ENCODE peak calls at places on chromosome 4, in nine cellular contexts. One of them, this sample, is unnamed.

GRCh38 chr4:6154875-6155274 is 45.5 kb downstream of the JAKMIP1 start:
- DNase-seq in endodermal cell: peak
- DNase-seq in pancreas: no peak
- DNase-seq in colonic mucosa: no peak
- DNase-seq in Peyer's patch: no peak
- DNase-seq in fibroblast of lung: no peak
- DNase-seq in CD4-positive, alpha-beta T cell: no peak
- DNase-seq in heart right ventricle: no peak
- DNase-seq in cardiac fibroblast: no peak
- DNase-seq in this sample: no peak

GRCh38 chr4:68209003-68209402 is 36.5 kb downstream of the TMPRSS11B start:
- DNase-seq in colonic mucosa: no peak
- DNase-seq in endodermal cell: no peak
- DNase-seq in CD4-positive, alpha-beta T cell: no peak
- DNase-seq in fibroblast of lung: no peak
- DNase-seq in heart right ventricle: no peak
- DNase-seq in cardiac fibroblast: peak
- DNase-seq in Peyer's patch: no peak
- DNase-seq in pancreas: no peak
- DNase-seq in this sample: no peak

GRCh38 chr4:6372649-6373525 is 99.5 kb downstream of the PPP2R2C start:
- DNase-seq in pancreas: no peak
- DNase-seq in Peyer's patch: no peak
- DNase-seq in endodermal cell: peak
- DNase-seq in colonic mucosa: no peak
- DNase-seq in cardiac fibroblast: peak
- DNase-seq in fibroblast of lung: peak
- DNase-seq in CD4-positive, alpha-beta T cell: no peak
- DNase-seq in heart right ventricle: no peak
- DNase-seq in this sample: no peak

GRCh38 chr4:122117743-122118142 is 34.4 kb upstream of the BLTP1 start:
- DNase-seq in fibroblast of lung: peak
- DNase-seq in CD4-positive, alpha-beta T cell: no peak
- DNase-seq in endodermal cell: no peak
- DNase-seq in colonic mucosa: no peak
- DNase-seq in cardiac fibroblast: peak
- DNase-seq in Peyer's patch: no peak
- DNase-seq in pancreas: no peak
- DNase-seq in heart right ventricle: no peak
- DNase-seq in this sample: no peak

GRCh38 chr4:64402684-64403083 is 6.6 kb downstream of the TECRL start:
- DNase-seq in endodermal cell: no peak
- DNase-seq in pancreas: no peak
- DNase-seq in fibroblast of lung: no peak
- DNase-seq in colonic mucosa: no peak
- DNase-seq in Peyer's patch: no peak
- DNase-seq in CD4-positive, alpha-beta T cell: no peak
- DNase-seq in cardiac fibroblast: no peak
- DNase-seq in heart right ventricle: no peak
- DNase-seq in this sample: no peak

GRCh38 chr4:77196866-77197265 is 39.9 kb downstream of the CCNG2 start:
- DNase-seq in cardiac fibroblast: no peak
- DNase-seq in CD4-positive, alpha-beta T cell: no peak
- DNase-seq in pancreas: no peak
- DNase-seq in colonic mucosa: no peak
- DNase-seq in fibroblast of lung: no peak
- DNase-seq in heart right ventricle: no peak
- DNase-seq in Peyer's patch: no peak
- DNase-seq in endodermal cell: no peak
- DNase-seq in this sample: peak

GRCh38 chr4:4990857-4991540 is 28.3 kb downstream of the CYTL1 start:
- DNase-seq in Peyer's patch: no peak
- DNase-seq in endodermal cell: no peak
- DNase-seq in pancreas: peak
- DNase-seq in fibroblast of lung: peak
- DNase-seq in colonic mucosa: peak
- DNase-seq in cardiac fibroblast: peak
- DNase-seq in heart right ventricle: peak
- DNase-seq in CD4-positive, alpha-beta T cell: no peak
- DNase-seq in this sample: no peak

GRCh38 chr4:157358851-157359250 is 138.3 kb downstream of the GRIA2 start:
- DNase-seq in pancreas: no peak
- DNase-seq in Peyer's patch: no peak
- DNase-seq in heart right ventricle: no peak
- DNase-seq in endodermal cell: no peak
- DNase-seq in colonic mucosa: no peak
- DNase-seq in cardiac fibroblast: no peak
- DNase-seq in fibroblast of lung: no peak
- DNase-seq in CD4-positive, alpha-beta T cell: no peak
- DNase-seq in this sample: no peak

GRCh38 chr4:81675785-81676427 is 204.2 kb upstream of the RASGEF1B start:
- DNase-seq in CD4-positive, alpha-beta T cell: no peak
- DNase-seq in Peyer's patch: no peak
- DNase-seq in endodermal cell: no peak
- DNase-seq in fibroblast of lung: no peak
- DNase-seq in pancreas: no peak
- DNase-seq in cardiac fibroblast: no peak
- DNase-seq in colonic mucosa: no peak
- DNase-seq in heart right ventricle: no peak
- DNase-seq in this sample: no peak

GRCh38 chr4:2402053-2402452 is 16.4 kb downstream of the ZFYVE28 start:
- DNase-seq in fibroblast of lung: peak
- DNase-seq in Peyer's patch: peak
- DNase-seq in heart right ventricle: peak
- DNase-seq in cardiac fibroblast: peak
- DNase-seq in endodermal cell: peak
- DNase-seq in pancreas: peak
- DNase-seq in colonic mucosa: peak
- DNase-seq in CD4-positive, alpha-beta T cell: peak
- DNase-seq in this sample: no peak

GRCh38 chr4:170849969-170850368 is 760.2 kb upstream of the AADAT start:
- DNase-seq in fibroblast of lung: no peak
- DNase-seq in Peyer's patch: no peak
- DNase-seq in cardiac fibroblast: no peak
- DNase-seq in colonic mucosa: no peak
- DNase-seq in endodermal cell: no peak
- DNase-seq in pancreas: no peak
- DNase-seq in CD4-positive, alpha-beta T cell: no peak
- DNase-seq in heart right ventricle: no peak
- DNase-seq in this sample: no peak

GRCh38 chr4:173821031-173821430 is 291.0 kb upstream of the HAND2 start:
- DNase-seq in pancreas: no peak
- DNase-seq in cardiac fibroblast: no peak
- DNase-seq in heart right ventricle: no peak
- DNase-seq in CD4-positive, alpha-beta T cell: no peak
- DNase-seq in Peyer's patch: no peak
- DNase-seq in endodermal cell: no peak
- DNase-seq in fibroblast of lung: peak
- DNase-seq in colonic mucosa: no peak
- DNase-seq in this sample: no peak

GRCh38 chr4:150381026-150381425 is 200.9 kb upstream of the MAB21L2 start:
- DNase-seq in fibroblast of lung: peak
- DNase-seq in Peyer's patch: no peak
- DNase-seq in CD4-positive, alpha-beta T cell: no peak
- DNase-seq in endodermal cell: no peak
- DNase-seq in heart right ventricle: no peak
- DNase-seq in colonic mucosa: no peak
- DNase-seq in cardiac fibroblast: no peak
- DNase-seq in pancreas: no peak
- DNase-seq in this sample: no peak

GRCh38 chr4:96483308-96484030 is 643.6 kb downstream of the PDHA2 start:
- DNase-seq in cardiac fibroblast: peak
- DNase-seq in endodermal cell: peak
- DNase-seq in pancreas: no peak
- DNase-seq in heart right ventricle: no peak
- DNase-seq in fibroblast of lung: no peak
- DNase-seq in CD4-positive, alpha-beta T cell: no peak
- DNase-seq in Peyer's patch: no peak
- DNase-seq in colonic mucosa: no peak
- DNase-seq in this sample: no peak

GRCh38 chr4:119227690-119228089 is 15.2 kb downstream of the USP53 start:
- DNase-seq in pancreas: no peak
- DNase-seq in cardiac fibroblast: no peak
- DNase-seq in fibroblast of lung: peak
- DNase-seq in Peyer's patch: no peak
- DNase-seq in colonic mucosa: no peak
- DNase-seq in CD4-positive, alpha-beta T cell: no peak
- DNase-seq in endodermal cell: no peak
- DNase-seq in heart right ventricle: no peak
- DNase-seq in this sample: no peak

GRCh38 chr4:10157478-10158354 is 41.1 kb upstream of the WDR1 start:
- DNase-seq in heart right ventricle: peak
- DNase-seq in CD4-positive, alpha-beta T cell: no peak
- DNase-seq in pancreas: peak
- DNase-seq in cardiac fibroblast: peak
- DNase-seq in endodermal cell: peak
- DNase-seq in Peyer's patch: no peak
- DNase-seq in colonic mucosa: peak
- DNase-seq in fibroblast of lung: peak
- DNase-seq in this sample: no peak

GRCh38 chr4:94669672-94670664 is 87.8 kb upstream of the BMPR1B start:
- DNase-seq in heart right ventricle: no peak
- DNase-seq in fibroblast of lung: no peak
- DNase-seq in endodermal cell: no peak
- DNase-seq in pancreas: no peak
- DNase-seq in Peyer's patch: no peak
- DNase-seq in colonic mucosa: no peak
- DNase-seq in cardiac fibroblast: peak
- DNase-seq in CD4-positive, alpha-beta T cell: no peak
- DNase-seq in this sample: no peak
- TF ChIP-seq CTCF in heart right ventricle: no peak
- TF ChIP-seq CTCF in fibroblast of lung: no peak
- TF ChIP-seq CTCF in endodermal cell: no peak
- TF ChIP-seq CTCF in pancreas: no peak
- TF ChIP-seq CTCF in Peyer's patch: no peak
- TF ChIP-seq CTCF in colonic mucosa: no peak
- TF ChIP-seq CTCF in cardiac fibroblast: no peak
- TF ChIP-seq CTCF in CD4-positive, alpha-beta T cell: no peak
- TF ChIP-seq CTCF in this sample: no peak

GRCh38 chr4:22512306-22512705 is 3.6 kb downstream of the ADGRA3 start:
- DNase-seq in pancreas: no peak
- DNase-seq in colonic mucosa: no peak
- DNase-seq in endodermal cell: no peak
- DNase-seq in fibroblast of lung: no peak
- DNase-seq in Peyer's patch: no peak
- DNase-seq in CD4-positive, alpha-beta T cell: no peak
- DNase-seq in heart right ventricle: no peak
- DNase-seq in cardiac fibroblast: no peak
- DNase-seq in this sample: no peak

GRCh38 chr4:22514001-22514400 is 1.9 kb downstream of the ADGRA3 start:
- DNase-seq in endodermal cell: no peak
- DNase-seq in pancreas: no peak
- DNase-seq in cardiac fibroblast: peak
- DNase-seq in heart right ventricle: no peak
- DNase-seq in colonic mucosa: no peak
- DNase-seq in CD4-positive, alpha-beta T cell: no peak
- DNase-seq in fibroblast of lung: peak
- DNase-seq in Peyer's patch: no peak
- DNase-seq in this sample: no peak

GRCh38 chr4:22514431-22514830 is 1.4 kb downstream of the ADGRA3 start:
- DNase-seq in cardiac fibroblast: peak
- DNase-seq in heart right ventricle: no peak
- DNase-seq in Peyer's patch: no peak
- DNase-seq in fibroblast of lung: no peak
- DNase-seq in pancreas: no peak
- DNase-seq in CD4-positive, alpha-beta T cell: no peak
- DNase-seq in endodermal cell: no peak
- DNase-seq in colonic mucosa: no peak
- DNase-seq in this sample: no peak

GRCh38 chr4:22515888-22516541 is at the start of gene ADGRA3:
- DNase-seq in endodermal cell: peak
- DNase-seq in heart right ventricle: peak
- DNase-seq in Peyer's patch: peak
- DNase-seq in fibroblast of lung: peak
- DNase-seq in CD4-positive, alpha-beta T cell: no peak
- DNase-seq in cardiac fibroblast: peak
- DNase-seq in pancreas: peak
- DNase-seq in colonic mucosa: peak
- DNase-seq in this sample: no peak

DNA sequence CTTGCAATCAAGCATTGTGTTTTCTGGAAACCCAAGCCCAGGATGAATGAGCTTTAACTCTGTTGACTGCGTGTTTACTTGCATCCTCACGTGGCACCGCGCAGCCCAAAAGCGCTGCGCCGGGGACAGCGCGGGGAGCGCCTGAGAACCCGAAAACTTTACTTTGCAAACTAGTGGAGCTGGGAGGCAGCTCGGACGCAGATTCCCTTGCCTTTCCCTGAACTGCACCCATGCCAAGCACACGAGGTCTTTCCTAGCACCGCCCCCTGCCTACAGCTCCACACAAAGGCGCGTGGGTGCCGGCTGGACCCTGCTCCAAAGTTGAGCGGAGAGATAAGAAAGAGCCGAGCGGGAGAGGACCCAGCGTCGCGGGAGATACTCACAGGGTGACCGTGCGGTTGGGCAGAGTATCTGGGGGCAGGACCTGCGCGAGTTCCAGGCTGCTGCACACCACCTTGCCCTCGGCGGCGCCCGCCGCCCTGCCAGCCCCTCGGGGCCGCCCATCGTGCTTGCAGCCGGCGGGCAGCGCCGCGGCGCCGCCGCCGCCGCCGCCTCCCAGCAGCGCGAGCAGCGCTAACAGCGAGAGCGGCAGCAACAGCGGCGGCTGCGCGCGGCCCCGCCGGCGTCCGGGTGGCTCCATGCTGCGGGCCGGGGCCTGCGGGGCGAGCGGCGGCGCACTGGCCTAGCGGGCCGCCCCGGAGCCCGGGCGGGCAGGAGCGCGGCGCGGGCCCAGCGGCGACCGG is 550 bp downstream of the ADGRA3 start:
- DNase-seq in cardiac fibroblast: peak
- DNase-seq in pancreas: peak
- DNase-seq in fibroblast of lung: peak
- DNase-seq in Peyer's patch: peak
- DNase-seq in endodermal cell: peak
- DNase-seq in CD4-positive, alpha-beta T cell: no peak
- DNase-seq in heart right ventricle: peak
- DNase-seq in colonic mucosa: peak
- DNase-seq in this sample: no peak
- TF ChIP-seq CTCF in cardiac fibroblast: no peak
- TF ChIP-seq CTCF in pancreas: no peak
- TF ChIP-seq CTCF in fibroblast of lung: no peak
- TF ChIP-seq CTCF in Peyer's patch: peak
- TF ChIP-seq CTCF in endodermal cell: peak
- TF ChIP-seq CTCF in CD4-positive, alpha-beta T cell: no peak
- TF ChIP-seq CTCF in heart right ventricle: no peak
- TF ChIP-seq CTCF in colonic mucosa: no peak
- TF ChIP-seq CTCF in this sample: no peak

GRCh38 chr4:92047209-92047877 is 256.4 kb upstream of the GRID2 start:
- DNase-seq in heart right ventricle: no peak
- DNase-seq in cardiac fibroblast: no peak
- DNase-seq in colonic mucosa: no peak
- DNase-seq in endodermal cell: no peak
- DNase-seq in CD4-positive, alpha-beta T cell: no peak
- DNase-seq in Peyer's patch: no peak
- DNase-seq in fibroblast of lung: peak
- DNase-seq in pancreas: no peak
- DNase-seq in this sample: no peak
- TF ChIP-seq CTCF in heart right ventricle: no peak
- TF ChIP-seq CTCF in cardiac fibroblast: no peak
- TF ChIP-seq CTCF in colonic mucosa: peak
- TF ChIP-seq CTCF in endodermal cell: peak
- TF ChIP-seq CTCF in CD4-positive, alpha-beta T cell: no peak
- TF ChIP-seq CTCF in Peyer's patch: peak
- TF ChIP-seq CTCF in fibroblast of lung: no peak
- TF ChIP-seq CTCF in pancreas: no peak
- TF ChIP-seq CTCF in this sample: no peak

GRCh38 chr4:80286451-80286850 is 20.0 kb downstream of the FGF5 start:
- DNase-seq in colonic mucosa: no peak
- DNase-seq in cardiac fibroblast: no peak
- DNase-seq in CD4-positive, alpha-beta T cell: no peak
- DNase-seq in heart right ventricle: no peak
- DNase-seq in endodermal cell: no peak
- DNase-seq in fibroblast of lung: no peak
- DNase-seq in Peyer's patch: no peak
- DNase-seq in pancreas: no peak
- DNase-seq in this sample: no peak
- TF ChIP-seq CTCF in colonic mucosa: no peak
- TF ChIP-seq CTCF in cardiac fibroblast: no peak
- TF ChIP-seq CTCF in CD4-positive, alpha-beta T cell: no peak
- TF ChIP-seq CTCF in heart right ventricle: no peak
- TF ChIP-seq CTCF in endodermal cell: no peak
- TF ChIP-seq CTCF in fibroblast of lung: no peak
- TF ChIP-seq CTCF in Peyer's patch: no peak
- TF ChIP-seq CTCF in pancreas: no peak
- TF ChIP-seq CTCF in this sample: no peak